ENCODE peak calls at places on chromosome 20, in ten cellular contexts. V is fibroblast of mammary gland; N is fibroblast of the aortic adventitia; H is hepatocyte; P is endothelial cell; J is LHCN-M2; U is dermis blood vessel endothelial cell; D is kidney epithelial cell; M is stimulated activated CD8-positive, alpha-beta memory T cell treated with anti-CD3 and anti-CD28 coated beads, Interleukin-4, amount 100 ng/mL, for 48 hours; R is activated CD4-positive, CD25-positive, alpha-beta regulatory T cell treated with anti-CD3 and anti-CD28 coated beads, Interleukin-2, amount 50 U/mL, for 72 hours. K is an unnamed sample.

GRCh38 chr20:6906871-6907270 is 139.4 kb downstream of the BMP2 start:
- DNase-seq in V (no peak), N (no peak), H (no peak), P (no peak), J (no peak), U (no peak), D (no peak), M (no peak), R (no peak), K (no peak)

GRCh38 chr20:46709459-46710148 is at the start of gene SLC2A10:
- DNase-seq in V (peak; percentile 55), N (peak; percentile 38), H (peak; percentile 86), P (peak; percentile 72), J (peak; percentile 53), U (peak; percentile 58), D (no peak), M (peak; percentile 29), R (no peak), K (peak; percentile 80)

GRCh38 chr20:48789781-48790544 is 37.8 kb downstream of the PREX1 start:
- DNase-seq in V (no peak), N (no peak), H (no peak), P (no peak), J (peak; percentile 33), U (no peak), D (no peak), M (no peak), R (no peak), K (no peak)

GRCh38 chr20:48635791-48636267 is 192.0 kb downstream of the PREX1 start:
- DNase-seq in V (peak; percentile 33), N (peak; percentile 46), H (peak; percentile 76), P (peak; percentile 76), J (peak; percentile 45), U (peak; percentile 76), D (no peak), M (peak; percentile 89), R (no peak), K (no peak)

GRCh38 chr20:54112221-54112884 is 42.0 kb upstream of the BCAS1 start:
- DNase-seq in V (peak; percentile 24), N (peak; percentile 32), H (no peak), P (no peak), J (no peak), U (no peak), D (no peak), M (no peak), R (no peak), K (no peak)

GRCh38 chr20:2296545-2297351 is 947 bp downstream of the TGM3 start:
- DNase-seq in V (no peak), N (no peak), H (no peak), P (no peak), J (no peak), U (no peak), D (no peak), M (no peak), R (no peak), K (no peak)

GRCh38 chr20:57427239-57428127 is 36.3 kb downstream of the RBM38 start:
- DNase-seq in V (no peak), N (no peak), H (no peak), P (no peak), J (no peak), U (no peak), D (no peak), M (no peak), R (no peak), K (no peak)

GRCh38 chr20:57013741-57014140 is 252.7 kb downstream of the BMP7 start:
- DNase-seq in V (no peak), N (no peak), H (peak; percentile 58), P (no peak), J (no peak), U (no peak), D (no peak), M (no peak), R (no peak), K (no peak)

GRCh38 chr20:1823421-1823892 is 71.8 kb upstream of the SIRPA start:
- DNase-seq in V (no peak), N (no peak), H (no peak), P (no peak), J (no peak), U (no peak), D (no peak), M (no peak), R (no peak), K (no peak)

GRCh38 chr20:34557936-34558319 is 590 bp upstream of the MAP1LC3A start:
- DNase-seq in V (no peak), N (no peak), H (no peak), P (no peak), J (no peak), U (no peak), D (no peak), M (no peak), R (no peak), K (no peak)

GRCh38 chr20:63648895-63649589 is 4.2 kb downstream of the STMN3 start:
- DNase-seq in V (no peak), N (no peak), H (no peak), P (no peak), J (no peak), U (no peak), D (no peak), M (no peak), R (no peak), K (no peak)

GRCh38 chr20:21291026-21291425 is 12.1 kb upstream of the XRN2 start:
- DNase-seq in V (peak; percentile 86), N (peak; percentile 28), H (no peak), P (no peak), J (peak; percentile 79), U (no peak), D (no peak), M (no peak), R (no peak), K (no peak)

GRCh38 chr20:41889125-41889870 is 271.1 kb upstream of the CHD6 start:
- DNase-seq in V (no peak), N (no peak), H (no peak), P (no peak), J (no peak), U (no peak), D (no peak), M (no peak), R (no peak), K (no peak)

GRCh38 chr20:19726126-19726525 is 31.9 kb upstream of the RIN2 start:
- DNase-seq in V (peak; percentile 66), N (peak; percentile 66), H (no peak), P (no peak), J (peak; percentile 57), U (peak; percentile 5), D (no peak), M (no peak), R (no peak), K (no peak)

GRCh38 chr20:36927704-36928103 is 23.8 kb downstream of the SAMHD1 start:
- DNase-seq in V (no peak), N (no peak), H (no peak), P (no peak), J (no peak), U (no peak), D (no peak), M (no peak), R (no peak), K (no peak)

GRCh38 chr20:33160681-33161080 is 7.3 kb upstream of the BPIFA2 start:
- DNase-seq in V (no peak), N (no peak), H (no peak), P (no peak), J (no peak), U (no peak), D (no peak), M (no peak), R (no peak), K (no peak)

GRCh38 chr20:9454781-9455180 is 59.6 kb upstream of the LAMP5 start:
- DNase-seq in V (peak; percentile 69), N (no peak), H (no peak), P (no peak), J (peak; percentile 86), U (no peak), D (no peak), M (no peak), R (no peak), K (no peak)

GRCh38 chr20:15951711-15952110 is 621.5 kb downstream of the KIF16B start:
- DNase-seq in V (peak; percentile 8), N (no peak), H (no peak), P (no peak), J (peak; percentile 67), U (no peak), D (no peak), M (no peak), R (no peak), K (no peak)

GRCh38 chr20:47030271-47030810 is 135.7 kb downstream of the EYA2 start:
- DNase-seq in V (no peak), N (no peak), H (no peak), P (no peak), J (no peak), U (no peak), D (no peak), M (no peak), R (no peak), K (no peak)

GRCh38 chr20:6402026-6402425 is 279.2 kb upstream of the FERMT1 start:
- DNase-seq in V (no peak), N (no peak), H (no peak), P (no peak), J (no peak), U (no peak), D (no peak), M (no peak), R (no peak), K (no peak)

GRCh38 chr20:34316191-34316814 is 13.1 kb upstream of the AHCY start:
- DNase-seq in V (peak; percentile 67), N (peak; percentile 36), H (no peak), P (no peak), J (peak; percentile 48), U (no peak), D (no peak), M (no peak), R (no peak), K (no peak)

GRCh38 chr20:2398453-2398852 is 17.8 kb downstream of the TGM6 start:
- DNase-seq in V (no peak), N (no peak), H (no peak), P (no peak), J (no peak), U (no peak), D (no peak), M (no peak), R (no peak), K (no peak)

GRCh38 chr20:651713-652610 is 1.0 kb downstream of the SRXN1 start:
- DNase-seq in V (no peak), N (no peak), H (peak; percentile 45), P (no peak), J (no peak), U (no peak), D (no peak), M (peak; percentile 35), R (no peak), K (no peak)

GRCh38 chr20:8639112-8639778 is 429.6 kb upstream of the PLCB4 start:
- DNase-seq in V (no peak), N (no peak), H (no peak), P (no peak), J (no peak), U (no peak), D (no peak), M (no peak), R (no peak), K (no peak)

GRCh38 chr20:18705490-18705889 is 108.1 kb upstream of the SCP2D1 start:
- DNase-seq in V (peak; percentile 93), N (peak; percentile 62), H (peak; percentile 30), P (no peak), J (peak; percentile 93), U (no peak), D (peak; percentile 10), M (no peak), R (no peak), K (no peak)

GRCh38 chr20:34516874-34517542 is 786 bp downstream of the DYNLRB1 start:
- DNase-seq in V (no peak), N (peak; percentile 20), H (peak; percentile 46), P (peak; percentile 21), J (no peak), U (peak; percentile 41), D (no peak), M (peak; percentile 61), R (no peak), K (no peak)

GRCh38 chr20:43844778-43845614 is 69.7 kb upstream of the TOX2 start:
- DNase-seq in V (peak; percentile 97), N (peak; percentile 98), H (peak; percentile 30), P (no peak), J (peak; percentile 87), U (peak; percentile 81), D (peak; percentile 16), M (no peak), R (no peak), K (no peak)

GRCh38 chr20:52103911-52104545 is 87.6 kb downstream of the ZFP64 start:
- DNase-seq in V (peak; percentile 13), N (no peak), H (no peak), P (peak; percentile 41), J (no peak), U (peak; percentile 27), D (no peak), M (peak; percentile 30), R (no peak), K (no peak)